ENCODE peak calls at places on chromosomes 7 and 10, in seven cellular contexts. O, V, G, S, K, P and Q are unnamed samples. For H3K4me1 and H3K9me3, the result is how much of the 10 kb centered on the place peaks cover.

GRCh38 chr10:73892314-73893080 is 18.1 kb upstream of the CAMK2G start:
- DNase-seq in O (no peak), V (no peak), G (no peak), S (no peak), K (no peak), P (no peak), Q (no peak)

GRCh38 chr7:128878226-128879105 is 15.8 kb downstream of the ATP6V1F start:
- DNase-seq in O (no peak), V (peak), G (no peak), S (no peak), K (no peak), P (no peak), Q (no peak)

GRCh38 chr7:135599471-135599870 is 41.8 kb downstream of the NUP205 start:
- DNase-seq in O (no peak), V (no peak), G (no peak), S (no peak), K (no peak), P (no peak), Q (no peak)

GRCh38 chr7:70752794-70753241 is 379.1 kb upstream of the GALNT17 start:
- DNase-seq in O (no peak), V (no peak), G (no peak), S (no peak), K (no peak), P (no peak), Q (no peak)

GRCh38 chr7:94223375-94224084 is 171.2 kb upstream of the COL1A2 start:
- DNase-seq in O (peak), V (no peak), G (no peak), S (no peak), K (no peak), P (no peak), Q (peak)

GRCh38 chr7:2863461-2864066 is 19.5 kb upstream of the GNA12 start:
- DNase-seq in O (peak), V (peak), G (peak), S (peak), K (peak), P (peak), Q (peak)

GRCh38 chr10:107894521-107894920 is 730.0 kb upstream of the SORCS1 start:
- DNase-seq in O (no peak), V (no peak), G (no peak), S (no peak), K (no peak), P (no peak), Q (no peak)

GRCh38 chr7:22858640-22859561 is 36.3 kb upstream of the TOMM7 start:
- DNase-seq in O (peak), V (no peak), G (no peak), S (no peak), K (no peak), P (no peak), Q (no peak)

GRCh38 chr10:86206216-86206615 is 160.4 kb downstream of the GRID1 start:
- DNase-seq in O (no peak), V (no peak), G (no peak), S (no peak), K (no peak), P (no peak), Q (no peak)

GRCh38 chr10:123862421-123863188 is 29.0 kb downstream of the CPXM2 start:
- DNase-seq in O (no peak), V (no peak), G (no peak), S (no peak), K (no peak), P (no peak), Q (no peak)

GRCh38 chr7:104791065-104791464 is 222.9 kb upstream of the KMT2E start:
- DNase-seq in O (no peak), V (no peak), G (no peak), S (no peak), K (no peak), P (no peak), Q (no peak)

GRCh38 chr10:8633909-8634308 is 579.4 kb downstream of the GATA3 start:
- DNase-seq in O (no peak), V (no peak), G (no peak), S (no peak), K (no peak), P (no peak), Q (no peak)

GRCh38 chr10:87744606-87745005 is 73.4 kb downstream of the ATAD1 start:
- DNase-seq in O (no peak), V (no peak), G (no peak), S (no peak), K (no peak), P (no peak), Q (no peak)

GRCh38 chr7:151680810-151681209 is 161.1 kb upstream of the RHEB start:
- DNase-seq in O (no peak), V (no peak), G (no peak), S (peak), K (no peak), P (no peak), Q (no peak)

GRCh38 chr7:121244120-121244865 is 84.5 kb upstream of the WNT16 start:
- DNase-seq in O (no peak), V (no peak), G (no peak), S (no peak), K (peak), P (no peak), Q (no peak)

GRCh38 chr10:110835841-110836240 is 35.9 kb upstream of the PDCD4 start:
- DNase-seq in O (no peak), V (no peak), G (no peak), S (no peak), K (no peak), P (no peak), Q (no peak)

GRCh38 chr10:113663142-113663541 is 699 bp downstream of the NRAP start:
- DNase-seq in O (no peak), V (no peak), G (no peak), S (no peak), K (no peak), P (no peak), Q (no peak)

GRCh38 chr7:3187378-3188040 is 113.5 kb upstream of the SDK1 start:
- DNase-seq in O (no peak), V (no peak), G (no peak), S (no peak), K (no peak), P (no peak), Q (no peak)

GRCh38 chr7:102234131-102234530 is 52.5 kb upstream of the SH2B2 start:
- DNase-seq in O (no peak), V (no peak), G (no peak), S (no peak), K (no peak), P (no peak), Q (no peak)

GRCh38 chr7:101620991-101621390 is 8.1 kb downstream of the MYL10 start:
- DNase-seq in O (no peak), V (no peak), G (no peak), S (no peak), K (no peak), P (no peak), Q (no peak)

GRCh38 chr7:51316262-51316665 is 345 bp downstream of the COBL start:
- DNase-seq in O (peak), V (peak), G (no peak), S (no peak), K (no peak), P (no peak), Q (peak)

GRCh38 chr7:51314726-51315125 is 1.9 kb downstream of the COBL start:
- DNase-seq in O (peak), V (no peak), G (no peak), S (no peak), K (no peak), P (no peak), Q (no peak)

GRCh38 chr7:51315393-51316261 is 982 bp downstream of the COBL start:
- DNase-seq in O (peak), V (peak), G (no peak), S (no peak), K (no peak), P (no peak), Q (peak)

GRCh38 chr7:51313276-51314035 is 3.2 kb downstream of the COBL start:
- DNase-seq in O (no peak), V (no peak), G (no peak), S (no peak), K (no peak), P (no peak), Q (no peak)

DNA sequence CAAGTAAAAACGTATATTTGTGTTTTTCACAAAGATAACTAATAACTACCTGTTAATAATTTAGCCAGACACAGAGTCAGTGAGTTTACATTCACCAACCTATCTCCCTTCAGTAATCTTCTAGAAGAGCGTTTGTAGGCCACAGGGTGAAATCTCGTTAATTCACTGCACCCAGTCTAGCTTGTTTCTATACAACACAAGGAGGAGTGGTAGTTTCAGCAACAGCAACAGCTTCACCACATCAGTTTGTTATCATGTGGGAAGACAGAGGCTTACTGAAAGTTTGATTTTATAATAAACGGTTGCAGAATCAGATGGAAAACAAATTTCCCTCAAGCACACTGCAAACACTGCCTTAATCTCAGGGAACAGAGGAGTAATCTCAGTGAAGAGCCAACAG is 2.6 kb downstream of the COBL start:
- DNase-seq in O (no peak), V (no peak), G (no peak), S (no peak), K (no peak), P (no peak), Q (no peak)
- H3K4me1 ChIP-seq in O (under half), V (under half), G (under half), S (under half), K (under half), P (under half), Q (under half)

GRCh38 chr7:98187138-98187502 is 24.1 kb upstream of the BHLHA15 start:
- DNase-seq in O (no peak), V (no peak), G (no peak), S (no peak), K (no peak), P (no peak), Q (no peak)
- H3K4me3 ChIP-seq in O (no peak), V (no peak), G (no peak), S (no peak), K (no peak), P (no peak), Q (no peak)

GRCh38 chr10:131779661-131780394 is 121.0 kb upstream of the PPP2R2D start:
- DNase-seq in O (no peak), V (no peak), G (no peak), S (no peak), K (no peak), P (no peak), Q (no peak)
- H3K9me3 ChIP-seq in O (under half), V (under half), G (under half), S (under half), K (under half), P (under half), Q (under half)

GRCh38 chr10:48452879-48453412 is 146.5 kb downstream of the MAPK8 start:
- DNase-seq in O (no peak), V (no peak), G (no peak), S (no peak), K (no peak), P (no peak), Q (no peak)
- H3K4me1 ChIP-seq in O (under half), V (under half), G (under half), S (under half), K (under half), P (under half), Q (under half)

GRCh38 chr10:114682532-114682931 is 24.5 kb upstream of the ABLIM1 start:
- DNase-seq in O (no peak), V (no peak), G (no peak), S (no peak), K (no peak), P (no peak), Q (no peak)
- H3K4me3 ChIP-seq in O (no peak), V (no peak), G (peak), S (peak), K (peak), P (no peak), Q (no peak)

GRCh38 chr10:91453535-91453934 is 43.4 kb downstream of the HECTD2 start:
- DNase-seq in O (no peak), V (no peak), G (no peak), S (no peak), K (no peak), P (no peak), Q (no peak)
- H3K9me3 ChIP-seq in O (under half), V (under half), G (under half), S (under half), K (under half), P (under half), Q (under half)